ENCODE peak calls at places on chromosomes 4 and X, in six cellular contexts. G, Z, M, P, N and Q are unnamed samples.
A peak's percentile ranks its signal among the peaks of the same experiment; 100 is the strongest.

GRCh38 chrX:102712967-102713677 is 874 bp downstream of the GPRASP2 start:
- DNase-seq in G (peak; percentile 66), Z (peak; percentile 40), M (peak; percentile 41), P (no peak), N (no peak), Q (peak; percentile 69)

GRCh38 chr4:26779674-26780073 is 81.0 kb upstream of the STIM2 start:
- DNase-seq in G (no peak), Z (peak; percentile 100), M (peak; percentile 48), P (peak; percentile 12), N (no peak), Q (peak; percentile 23)

GRCh38 chr4:174578366-174578765 is 56.1 kb upstream of the HPGD start:
- DNase-seq in G (no peak), Z (peak; percentile 35), M (no peak), P (no peak), N (no peak), Q (no peak)

GRCh38 chr4:21790437-21791029 is 158.0 kb downstream of the KCNIP4 start:
- DNase-seq in G (peak; percentile 48), Z (peak; percentile 30), M (peak; percentile 54), P (peak; percentile 16), N (no peak), Q (peak; percentile 80)

GRCh38 chrX:122421434-122422121 is 762.5 kb upstream of the GRIA3 start:
- DNase-seq in G (no peak), Z (no peak), M (no peak), P (no peak), N (no peak), Q (no peak)

GRCh38 chr4:73872331-73873108 is 3.3 kb downstream of the CXCL1 start:
- DNase-seq in G (peak; percentile 66), Z (no peak), M (no peak), P (no peak), N (no peak), Q (no peak)

GRCh38 chr4:1769692-1770091 is 23.4 kb upstream of the FGFR3 start:
- DNase-seq in G (no peak), Z (no peak), M (no peak), P (no peak), N (no peak), Q (no peak)

GRCh38 chrX:13219990-13220764 is 99.7 kb downstream of the ATXN3L start:
- DNase-seq in G (peak; percentile 80), Z (no peak), M (peak; percentile 62), P (no peak), N (no peak), Q (peak; percentile 31)

GRCh38 chr4:108425988-108426387 is 194.4 kb upstream of the RPL34 start:
- DNase-seq in G (peak; percentile 55), Z (peak; percentile 35), M (peak; percentile 94), P (no peak), N (no peak), Q (peak; percentile 66)

GRCh38 chrX:39752820-39753219 is 344.9 kb downstream of the BCOR start:
- DNase-seq in G (peak; percentile 30), Z (no peak), M (peak; percentile 29), P (no peak), N (no peak), Q (no peak)

GRCh38 chrX:39753296-39753996 is 344.3 kb downstream of the BCOR start:
- DNase-seq in G (no peak), Z (peak; percentile 34), M (peak; percentile 73), P (no peak), N (no peak), Q (no peak)

GRCh38 chrX:39756086-39756883 is 341.5 kb downstream of the BCOR start:
- DNase-seq in G (no peak), Z (no peak), M (no peak), P (no peak), N (no peak), Q (no peak)

GRCh38 chrX:39757971-39758370 is 339.8 kb downstream of the BCOR start:
- DNase-seq in G (peak; percentile 22), Z (no peak), M (peak; percentile 68), P (no peak), N (no peak), Q (peak; percentile 33)

GRCh38 chrX:39755152-39756032 is 342.4 kb downstream of the BCOR start:
- DNase-seq in G (peak; percentile 93), Z (peak; percentile 89), M (peak; percentile 93), P (peak; percentile 85), N (peak; percentile 70), Q (peak; percentile 93)
- H3K9ac ChIP-seq in G (peak overlapping the region; percentile 62), Z (no peak overlapping the region), M (no peak overlapping the region), P (peak overlapping the region; percentile 11), N (peak overlapping the region; percentile 57), Q (peak overlapping the region; percentile 42)

GRCh38 chr4:19566041-19566440 is 685.7 kb upstream of the SLIT2 start:
- DNase-seq in G (no peak), Z (no peak), M (no peak), P (no peak), N (no peak), Q (no peak)
- H3K4me3 ChIP-seq in G (no peak overlapping the region), Z (no peak overlapping the region), M (no peak overlapping the region), P (no peak overlapping the region), N (no peak overlapping the region), Q (no peak overlapping the region)

GRCh38 chr4:102333792-102334191 is 11.5 kb downstream of the SLC39A8 start:
- DNase-seq in G (no peak), Z (no peak), M (no peak), P (no peak), N (no peak), Q (no peak)
- H3K4me1 ChIP-seq in G (no peaks in the 10 kb centered on the region), Z (no peaks in the 10 kb centered on the region), M (no peaks in the 10 kb centered on the region), P (no peaks in the 10 kb centered on the region), N (no peaks in the 10 kb centered on the region), Q (no peaks in the 10 kb centered on the region)

DNA sequence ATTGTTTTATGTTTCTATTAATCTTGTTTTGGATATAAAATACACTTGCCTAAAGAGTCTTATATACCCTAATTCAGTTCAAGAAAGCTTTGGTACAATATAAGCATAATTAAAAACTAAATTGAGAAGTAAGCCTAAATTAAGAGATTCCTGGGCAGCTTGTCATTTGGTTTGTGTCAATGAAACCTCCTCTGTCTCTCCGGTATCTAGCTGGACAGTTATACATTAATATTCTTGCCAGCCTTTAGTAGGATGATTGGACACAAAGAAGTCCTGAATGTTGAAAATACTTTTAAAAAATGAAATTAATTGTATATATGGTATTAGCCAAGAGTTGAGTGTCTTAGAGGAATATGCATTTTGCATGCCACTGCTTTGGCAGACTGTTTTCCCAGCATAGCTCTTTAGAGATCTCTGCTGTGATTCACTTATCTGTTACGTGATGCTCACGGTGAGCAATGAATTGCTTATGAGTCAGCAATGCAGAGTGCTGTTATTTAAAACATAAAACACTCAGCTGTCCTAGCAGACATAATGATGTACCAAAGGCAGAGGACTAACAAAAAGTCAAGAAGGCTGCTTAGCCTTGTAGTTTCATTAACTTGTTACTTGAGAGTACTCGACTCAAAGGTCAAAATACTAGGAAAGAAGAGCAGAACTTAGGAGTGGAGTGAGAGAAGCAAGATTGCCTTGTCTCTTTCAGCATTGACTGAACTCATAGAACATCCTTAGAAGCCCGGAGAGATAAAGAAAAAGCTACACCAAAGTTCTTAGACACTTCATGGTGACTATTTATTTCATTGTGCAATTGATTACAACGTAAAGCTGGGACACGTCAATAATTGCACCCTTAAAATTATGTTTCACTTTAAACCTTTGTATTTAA is 1296.1 kb upstream of the PCDH7 start:
- DNase-seq in G (peak; percentile 79), Z (peak; percentile 63), M (peak; percentile 95), P (peak; percentile 29), N (no peak), Q (peak; percentile 85)
- H3K9ac ChIP-seq in G (no peak overlapping the region), Z (no peak overlapping the region), M (no peak overlapping the region), P (no peak overlapping the region), N (no peak overlapping the region), Q (no peak overlapping the region)

DNA sequence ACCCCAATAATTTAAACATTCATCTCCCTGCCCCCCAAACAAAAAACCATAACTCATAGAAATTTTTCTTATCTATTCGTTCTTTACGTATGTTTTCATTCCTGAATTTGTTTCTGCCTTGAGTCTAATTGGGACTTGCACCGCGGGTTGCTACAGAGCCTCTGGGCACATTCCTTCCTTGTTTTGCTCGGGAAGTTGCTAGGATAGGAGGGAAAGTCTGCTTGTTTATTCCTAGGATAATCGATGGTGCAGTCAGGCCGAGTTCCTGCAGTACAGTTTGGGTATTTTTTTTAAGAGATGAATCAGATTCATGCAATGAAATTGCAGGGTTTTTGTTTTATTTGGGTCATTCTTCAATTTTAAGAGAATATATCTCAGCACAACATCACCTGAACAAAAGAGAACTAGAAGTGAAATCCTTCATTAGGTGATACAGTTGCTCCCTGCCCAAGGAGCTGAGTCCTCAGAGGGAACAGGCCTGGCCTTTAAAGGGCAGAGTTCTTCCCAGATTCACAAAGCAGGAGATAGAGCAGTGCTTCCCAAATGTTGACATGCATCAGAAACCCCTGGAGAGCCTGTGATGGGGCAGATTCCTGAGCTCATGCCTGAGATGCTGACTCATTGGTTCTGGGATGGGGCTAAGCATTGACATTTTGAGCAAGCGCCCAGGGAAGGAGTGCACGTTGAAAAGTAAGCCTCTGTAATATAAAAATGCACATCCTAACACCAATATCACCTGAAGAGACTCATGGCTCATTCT is 114.9 kb upstream of the FAM9B start:
- DNase-seq in G (peak; percentile 62), Z (peak; percentile 1), M (peak; percentile 71), P (no peak), N (peak; percentile 86), Q (peak; percentile 65)
- H3K4me3 ChIP-seq in G (peak overlapping the region; percentile 8), Z (no peak overlapping the region), M (no peak overlapping the region), P (no peak overlapping the region), N (peak overlapping the region; percentile 20), Q (peak overlapping the region; percentile 46)

DNA sequence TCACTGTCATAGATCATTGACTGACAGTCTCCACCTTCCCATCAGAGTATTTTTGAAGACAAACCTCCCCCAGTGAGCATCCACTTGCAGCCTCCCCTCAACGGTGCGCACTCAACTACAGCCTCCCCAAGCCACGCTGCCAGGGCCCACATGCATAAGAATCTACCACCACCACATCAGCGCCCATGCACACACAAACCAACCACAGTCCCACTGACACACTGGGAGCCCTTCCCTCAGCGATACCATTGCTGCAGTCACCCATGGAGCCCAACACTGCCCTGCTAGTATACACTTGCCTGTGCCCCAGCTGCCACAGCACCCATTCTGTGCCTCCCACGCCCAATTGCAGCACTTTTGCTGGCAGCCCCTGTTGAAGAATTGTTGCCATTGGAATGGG is 132.9 kb downstream of the CHM start:
- DNase-seq in G (no peak), Z (no peak), M (no peak), P (no peak), N (no peak), Q (no peak)
- H3K4me1 ChIP-seq in G (peaks cover 2% of the 10 kb centered on the region), Z (no peaks in the 10 kb centered on the region), M (no peaks in the 10 kb centered on the region), P (no peaks in the 10 kb centered on the region), N (no peaks in the 10 kb centered on the region), Q (no peaks in the 10 kb centered on the region)